ENCODE peak calls at places on chromosome 5, in four cellular contexts. Z is HAP-1; R is heart right ventricle; W is CD8-positive, alpha-beta memory T cell. J is an unnamed sample. For H3K36me3, the result is how much of the 10 kb centered on the place peaks cover.

GRCh38 chr5:76175821-76176403 is 92.7 kb downstream of the SV2C start:
- DNase-seq in Z (no peak), R (no peak), W (no peak), J (no peak)

GRCh38 chr5:52888363-52888762 is 100.6 kb downstream of the ITGA1 start:
- DNase-seq in Z (no peak), R (no peak), W (no peak), J (no peak)

GRCh38 chr5:35644543-35644942 is 26.9 kb downstream of the SPEF2 start:
- DNase-seq in Z (no peak), R (no peak), W (no peak), J (no peak)

GRCh38 chr5:172299916-172300439 is 16.4 kb upstream of the UBTD2 start:
- DNase-seq in Z (no peak), R (no peak), W (no peak), J (no peak)

GRCh38 chr5:66410056-66410455 is 186.1 kb upstream of the MAST4 start:
- DNase-seq in Z (no peak), R (peak), W (no peak), J (no peak)

GRCh38 chr5:62901001-62901400 is 322.4 kb downstream of the LRRC70 start:
- DNase-seq in Z (no peak), R (no peak), W (no peak), J (no peak)

GRCh38 chr5:65382582-65382981 is 99.1 kb downstream of the ADAMTS6 start:
- DNase-seq in Z (no peak), R (no peak), W (no peak), J (no peak)

GRCh38 chr5:149172261-149172660 is 31.0 kb downstream of the ABLIM3 start:
- DNase-seq in Z (no peak), R (no peak), W (no peak), J (no peak)

GRCh38 chr5:132474131-132474723 is 16.3 kb downstream of the IRF1 start:
- DNase-seq in Z (no peak), R (no peak), W (peak), J (no peak)

GRCh38 chr5:96297290-96297689 is 135.8 kb downstream of the PCSK1 start:
- DNase-seq in Z (no peak), R (peak), W (no peak), J (no peak)

GRCh38 chr5:141940695-141941271 is 17.1 kb downstream of the DELE1 start:
- DNase-seq in Z (no peak), R (peak), W (no peak), J (no peak)

GRCh38 chr5:6545770-6546690 is 86.8 kb downstream of the NSUN2 start:
- DNase-seq in Z (no peak), R (no peak), W (no peak), J (no peak)

GRCh38 chr5:16844952-16845351 is 91.1 kb downstream of the MYO10 start:
- DNase-seq in Z (no peak), R (no peak), W (no peak), J (no peak)

GRCh38 chr5:113163328-113163727 is 186.7 kb downstream of the DCP2 start:
- DNase-seq in Z (no peak), R (no peak), W (no peak), J (no peak)

GRCh38 chr5:86640998-86641397 is 23.3 kb downstream of the COX7C start:
- DNase-seq in Z (no peak), R (no peak), W (no peak), J (no peak)

GRCh38 chr5:79759436-79759835 is 69.8 kb downstream of the CMYA5 start:
- DNase-seq in Z (no peak), R (no peak), W (no peak), J (no peak)

GRCh38 chr5:116759860-116760644 is 185.4 kb upstream of the SEMA6A start:
- DNase-seq in Z (no peak), R (no peak), W (no peak), J (no peak)

GRCh38 chr5:132927355-132927754 is 36.1 kb downstream of the AFF4 start:
- DNase-seq in Z (no peak), R (no peak), W (no peak), J (no peak)

GRCh38 chr5:113489299-113489698 is 1.0 kb upstream of the MCC start:
- DNase-seq in Z (no peak), R (no peak), W (no peak), J (no peak)

GRCh38 chr5:179795863-179796833 is 2.4 kb downstream of the LTC4S start:
- DNase-seq in Z (peak), R (peak), W (peak), J (no peak)

GRCh38 chr5:107878676-107879075 is 207.9 kb upstream of the EFNA5 start:
- DNase-seq in Z (no peak), R (no peak), W (no peak), J (no peak)

DNA sequence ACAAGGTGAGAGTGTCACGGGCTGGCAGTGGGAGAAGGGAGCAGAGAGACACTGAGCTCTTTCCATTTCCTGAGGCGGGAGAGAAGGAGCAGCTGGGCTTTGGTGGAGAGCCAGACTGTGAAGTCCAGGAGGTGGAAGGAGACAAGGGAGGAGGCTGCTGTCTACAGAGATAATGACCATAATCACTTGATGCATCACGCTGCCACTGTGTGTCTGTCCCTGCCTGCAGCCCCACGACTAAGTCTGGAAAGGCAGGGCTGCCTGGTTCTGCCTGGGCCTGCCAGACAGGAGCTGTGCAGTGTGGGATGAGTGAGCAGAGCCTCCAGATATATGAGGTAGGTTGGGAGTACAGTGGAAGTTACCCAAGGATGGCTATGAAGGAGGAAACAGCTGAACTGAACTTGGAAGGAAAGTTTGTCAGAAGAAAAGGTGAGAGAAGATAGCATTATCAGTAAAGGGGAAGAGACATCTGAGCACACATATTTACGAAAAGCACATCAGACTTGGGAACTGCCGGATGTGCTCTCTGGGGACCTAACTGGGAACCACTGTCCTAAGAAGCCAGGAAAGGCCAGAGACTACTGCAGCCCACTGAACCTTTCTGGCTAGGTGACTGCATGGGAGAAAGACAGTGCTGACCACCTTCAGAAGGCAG is 12.6 kb upstream of the DDX41 start:
- DNase-seq in Z (no peak), R (no peak), W (no peak), J (no peak)
- H3K36me3 ChIP-seq in Z (under half), R (under half), W (under half), J (under half)

GRCh38 chr5:177446184-177447065 is at the start of gene PRR7:
- DNase-seq in Z (peak), R (peak), W (peak), J (no peak)

GRCh38 chr5:177443144-177443983 is 3.2 kb upstream of the PRR7 start:
- DNase-seq in Z (no peak), R (no peak), W (no peak), J (no peak)

GRCh38 chr5:177447066-177447610 is 524 bp downstream of the PRR7 start:
- DNase-seq in Z (peak), R (no peak), W (peak), J (no peak)

GRCh38 chr5:177444106-177445051 is 2.2 kb upstream of the PRR7 start:
- DNase-seq in Z (no peak), R (no peak), W (no peak), J (no peak)

DNA sequence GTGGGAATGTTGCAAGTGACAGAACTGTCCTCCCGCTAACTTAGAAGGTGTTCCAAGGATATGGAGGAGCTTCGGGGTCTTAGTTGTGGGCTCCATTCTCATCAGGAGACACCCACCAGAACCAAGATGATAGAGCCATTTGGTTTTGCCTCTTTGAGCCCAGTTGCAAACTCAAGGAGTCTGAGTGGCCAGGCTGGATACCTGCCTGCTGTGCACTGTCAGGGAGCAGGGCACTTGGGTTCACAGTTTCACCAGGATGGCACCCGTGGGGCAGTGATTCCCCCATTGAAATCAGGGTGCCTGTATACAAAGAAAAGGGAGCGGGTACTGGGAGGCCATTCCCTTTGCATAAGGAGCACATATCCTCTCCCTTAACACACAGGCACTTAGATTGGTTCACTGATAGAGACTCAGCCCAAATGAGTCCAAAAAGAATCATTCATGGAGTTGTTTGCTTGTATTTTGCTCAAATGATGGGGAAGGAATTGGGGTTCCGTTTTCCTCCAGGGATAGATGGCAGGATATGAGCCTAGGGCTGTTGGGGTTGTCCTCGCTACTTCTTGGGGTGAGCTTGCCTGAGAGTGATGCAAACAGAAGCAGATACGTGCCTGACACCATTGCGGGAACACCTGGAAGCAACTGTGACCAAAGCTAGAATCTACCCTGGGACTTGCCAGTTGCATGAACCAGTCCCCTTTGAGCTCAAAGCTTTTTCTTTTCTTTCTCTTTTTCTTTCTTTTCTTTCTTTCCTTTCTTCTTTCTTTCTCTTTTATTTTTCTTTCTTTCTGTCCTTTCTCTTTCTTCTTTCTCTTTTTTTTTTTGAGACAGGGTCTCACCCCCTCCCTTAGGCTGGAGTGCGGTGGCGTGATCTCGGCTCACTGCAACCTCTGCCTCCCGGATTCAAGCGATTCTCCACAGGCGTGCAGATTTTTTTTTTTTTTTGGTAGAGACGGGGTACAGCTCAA is 1.3 kb upstream of the PRR7 start:
- DNase-seq in Z (no peak), R (no peak), W (no peak), J (no peak)
- H3K4me3 ChIP-seq in Z (no peak), R (no peak), W (peak), J (no peak)

GRCh38 chr5:56854920-56855319 is 39.6 kb downstream of the MAP3K1 start:
- DNase-seq in Z (no peak), R (no peak), W (no peak), J (no peak)

GRCh38 chr5:56862909-56863308 is 46.5 kb upstream of the SETD9 start:
- DNase-seq in Z (no peak), R (no peak), W (no peak), J (no peak)

GRCh38 chr5:56856779-56857178 is 41.4 kb downstream of the MAP3K1 start:
- DNase-seq in Z (no peak), R (no peak), W (no peak), J (no peak)

GRCh38 chr5:56861893-56862485 is 46.6 kb downstream of the MAP3K1 start:
- DNase-seq in Z (peak), R (no peak), W (no peak), J (no peak)

GRCh38 chr5:56858777-56859442 is 43.6 kb downstream of the MAP3K1 start:
- DNase-seq in Z (no peak), R (no peak), W (no peak), J (no peak)
- H3K36me3 ChIP-seq in Z (under half), R (under half), W (under half), J (under half)

GRCh38 chr5:136012041-136012804 is 16.6 kb upstream of the TGFBI start:
- DNase-seq in Z (no peak), R (no peak), W (no peak), J (no peak)
- H3K4me3 ChIP-seq in Z (no peak), R (no peak), W (no peak), J (no peak)

GRCh38 chr5:151107738-151108520 is 27.1 kb upstream of the TNIP1 start:
- DNase-seq in Z (no peak), R (peak), W (no peak), J (no peak)
- H3K36me3 ChIP-seq in Z (under half), R (under half), W (half or more), J (under half)

GRCh38 chr5:139297439-139298133 is 4.0 kb downstream of the MATR3 start:
- DNase-seq in Z (no peak), R (no peak), W (no peak), J (no peak)

GRCh38 chr5:139296198-139296597 is 2.7 kb downstream of the MATR3 start:
- DNase-seq in Z (no peak), R (no peak), W (no peak), J (no peak)

GRCh38 chr5:139298242-139298641 is 4.7 kb downstream of the MATR3 start:
- DNase-seq in Z (no peak), R (no peak), W (no peak), J (no peak)

GRCh38 chr5:139295692-139296091 is 2.2 kb downstream of the MATR3 start:
- DNase-seq in Z (no peak), R (no peak), W (no peak), J (no peak)

GRCh38 chr5:139296862-139297326 is 3.4 kb downstream of the MATR3 start:
- DNase-seq in Z (no peak), R (no peak), W (no peak), J (no peak)
- H3K4me3 ChIP-seq in Z (no peak), R (no peak), W (no peak), J (no peak)

GRCh38 chr5:154900071-154900470 is 37.9 kb downstream of the GEMIN5 start:
- DNase-seq in Z (no peak), R (no peak), W (no peak), J (no peak)

GRCh38 chr5:154896562-154896919 is 38.1 kb downstream of the CNOT8 start:
- DNase-seq in Z (no peak), R (no peak), W (no peak), J (no peak)

GRCh38 chr5:154901276-154901675 is 36.7 kb downstream of the GEMIN5 start:
- DNase-seq in Z (no peak), R (no peak), W (no peak), J (no peak)

GRCh38 chr5:154898210-154898609 is 39.8 kb downstream of the CNOT8 start:
- DNase-seq in Z (no peak), R (no peak), W (no peak), J (no peak)

DNA sequence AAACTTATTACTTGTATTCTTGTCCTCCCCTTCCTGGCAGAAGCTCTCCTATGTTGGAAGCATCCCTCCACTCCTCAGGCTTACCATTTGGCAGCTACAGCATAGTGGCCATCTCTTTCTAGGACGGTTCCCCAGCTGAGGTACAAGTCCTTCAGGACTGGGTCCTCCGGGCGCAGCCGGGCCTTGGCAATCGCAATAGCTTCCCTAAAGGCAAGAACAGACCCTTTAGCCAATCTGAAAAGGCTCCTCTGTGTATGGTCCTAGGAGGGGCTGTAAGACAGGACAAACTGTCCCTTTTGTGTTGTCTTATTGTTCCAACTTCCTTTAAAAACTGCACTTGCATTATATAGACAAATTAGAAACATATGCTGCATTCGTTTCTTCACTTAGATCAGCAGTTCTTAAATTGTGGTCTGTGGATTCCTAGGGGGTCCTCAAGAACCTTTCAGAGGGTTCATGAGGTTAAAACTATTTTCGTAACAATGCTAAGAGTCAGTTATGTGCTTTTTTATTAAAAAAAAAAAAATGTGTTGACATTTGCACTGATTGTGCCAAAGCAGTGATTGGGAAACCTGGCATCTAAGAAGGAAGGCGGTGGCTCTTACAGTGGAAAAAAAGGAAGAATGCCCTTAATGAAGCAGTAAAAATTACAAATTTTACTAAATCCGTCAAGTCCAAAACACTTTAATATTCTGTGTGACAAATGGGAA is 38.7 kb downstream of the GEMIN5 start:
- DNase-seq in Z (no peak), R (no peak), W (no peak), J (no peak)
- H3K36me3 ChIP-seq in Z (half or more), R (under half), W (under half), J (under half)

GRCh38 chr5:170390472-170390871 is 1.3 kb upstream of the KCNMB1 start:
- DNase-seq in Z (no peak), R (no peak), W (no peak), J (no peak)
- H3K4me3 ChIP-seq in Z (no peak), R (no peak), W (no peak), J (no peak)

GRCh38 chr5:108905818-108906217 is 158.1 kb downstream of the FER start:
- DNase-seq in Z (no peak), R (no peak), W (no peak), J (no peak)

GRCh38 chr5:108910627-108911026 is 162.9 kb downstream of the FER start:
- DNase-seq in Z (no peak), R (no peak), W (no peak), J (no peak)

GRCh38 chr5:108911055-108911454 is 163.4 kb downstream of the FER start:
- DNase-seq in Z (no peak), R (no peak), W (no peak), J (no peak)
- H3K36me3 ChIP-seq in Z (under half), R (under half), W (under half), J (under half)

J was measured in iPS DF 6.9.